ENCODE peak calls at places on chromosomes 3 and 15, in six cellular contexts. H, T, J, P, R and V are unnamed samples.

GRCh38 chr3:11080492-11080891 is 73.8 kb upstream of the HRH1 start:
- DNase-seq in H (no peak), T (no peak), J (no peak), P (no peak), R (no peak), V (no peak)

GRCh38 chr3:13546667-13547171 is 2.2 kb upstream of the FBLN2 start:
- DNase-seq in H (no peak), T (no peak), J (no peak), P (no peak), R (no peak), V (no peak)

GRCh38 chr3:75978686-75979085 is 193.3 kb upstream of the ZNF717 start:
- DNase-seq in H (no peak), T (peak), J (no peak), P (no peak), R (no peak), V (no peak)

GRCh38 chr3:35296533-35296932 is 342.8 kb upstream of the ARPP21 start:
- DNase-seq in H (no peak), T (no peak), J (no peak), P (no peak), R (no peak), V (peak)

GRCh38 chr15:92909131-92909781 is 9.1 kb downstream of the CHD2 start:
- DNase-seq in H (peak), T (no peak), J (no peak), P (no peak), R (no peak), V (no peak)

GRCh38 chr15:29131336-29132109 is 138.1 kb downstream of the NSMCE3 start:
- DNase-seq in H (no peak), T (no peak), J (no peak), P (no peak), R (no peak), V (no peak)

GRCh38 chr3:138034918-138035317 is 25.0 kb downstream of the CLDN18 start:
- DNase-seq in H (no peak), T (no peak), J (no peak), P (no peak), R (no peak), V (no peak)

GRCh38 chr15:32651229-32651837 is 9.8 kb downstream of the SCG5 start:
- DNase-seq in H (peak), T (peak), J (peak), P (no peak), R (peak), V (no peak)

GRCh38 chr3:171833775-171834460 is 9.2 kb upstream of the TMEM212 start:
- DNase-seq in H (peak), T (peak), J (no peak), P (no peak), R (no peak), V (no peak)

GRCh38 chr3:191314109-191314728 is 15.0 kb upstream of the CCDC50 start:
- DNase-seq in H (no peak), T (no peak), J (no peak), P (no peak), R (no peak), V (no peak)

GRCh38 chr3:188938999-188939398 is 232.8 kb upstream of the TPRG1 start:
- DNase-seq in H (no peak), T (no peak), J (no peak), P (no peak), R (no peak), V (no peak)

GRCh38 chr15:74400915-74401757 is 32.6 kb downstream of the SEMA7A start:
- DNase-seq in H (no peak), T (no peak), J (peak), P (no peak), R (peak), V (no peak)

GRCh38 chr15:82305621-82306048 is 43.0 kb downstream of the SAXO2 start:
- DNase-seq in H (no peak), T (no peak), J (no peak), P (no peak), R (no peak), V (no peak)

GRCh38 chr15:67185621-67186225 is 68.7 kb downstream of the AAGAB start:
- DNase-seq in H (no peak), T (no peak), J (no peak), P (peak), R (no peak), V (no peak)

GRCh38 chr15:67121725-67122600 is 56.6 kb downstream of the SMAD3 start:
- DNase-seq in H (no peak), T (no peak), J (no peak), P (no peak), R (no peak), V (no peak)

GRCh38 chr3:120289636-120290035 is 4.6 kb upstream of the GPR156 start:
- DNase-seq in H (no peak), T (no peak), J (no peak), P (no peak), R (no peak), V (no peak)

GRCh38 chr3:156681003-156681402 is 6.6 kb downstream of the TIPARP start:
- DNase-seq in H (peak), T (peak), J (no peak), P (no peak), R (no peak), V (no peak)

GRCh38 chr15:81023483-81024264 is 23.0 kb downstream of the TLNRD1 start:
- DNase-seq in H (no peak), T (peak), J (no peak), P (no peak), R (no peak), V (peak)

GRCh38 chr3:45907769-45908705 is 21.7 kb downstream of the CCR9 start:
- DNase-seq in H (no peak), T (no peak), J (peak), P (peak), R (no peak), V (no peak)

GRCh38 chr3:42216820-42217416 is 49.1 kb downstream of the CCK start:
- DNase-seq in H (no peak), T (no peak), J (peak), P (peak), R (no peak), V (no peak)

GRCh38 chr15:69456208-69457166 is 3.9 kb downstream of the RPLP1 start:
- DNase-seq in H (no peak), T (no peak), J (no peak), P (no peak), R (no peak), V (no peak)

GRCh38 chr15:52782514-52782913 is 7.6 kb downstream of the ONECUT1 start:
- DNase-seq in H (no peak), T (no peak), J (no peak), P (no peak), R (no peak), V (no peak)

GRCh38 chr3:52153389-52154096 is 680 bp downstream of the POC1A start:
- DNase-seq in H (peak), T (no peak), J (no peak), P (no peak), R (no peak), V (no peak)

GRCh38 chr3:175187586-175187985 is 328.5 kb downstream of the NAALADL2 start:
- DNase-seq in H (no peak), T (no peak), J (no peak), P (no peak), R (no peak), V (no peak)

GRCh38 chr15:73560501-73561117 is 72.6 kb downstream of the NPTN start:
- DNase-seq in H (peak), T (peak), J (no peak), P (peak), R (no peak), V (peak)

GRCh38 chr3:32243519-32243918 is 5.0 kb downstream of the CMTM8 start:
- DNase-seq in H (no peak), T (no peak), J (no peak), P (no peak), R (no peak), V (no peak)

GRCh38 chr3:8110966-8111798 is 390.4 kb upstream of the LMCD1 start:
- DNase-seq in H (peak), T (peak), J (peak), P (no peak), R (peak), V (no peak)

GRCh38 chr3:65787827-65788226 is 250.9 kb downstream of the MAGI1 start:
- DNase-seq in H (no peak), T (no peak), J (no peak), P (no peak), R (no peak), V (no peak)

GRCh38 chr3:95721938-95722337 is 1092.5 kb upstream of the EPHA6 start:
- DNase-seq in H (peak), T (no peak), J (no peak), P (peak), R (no peak), V (no peak)

GRCh38 chr15:80533934-80534333 is 129.8 kb downstream of the ARNT2 start:
- DNase-seq in H (no peak), T (no peak), J (no peak), P (no peak), R (no peak), V (no peak)

GRCh38 chr3:99548674-99549073 is 89.7 kb upstream of the COL8A1 start:
- DNase-seq in H (no peak), T (no peak), J (no peak), P (no peak), R (no peak), V (no peak)

GRCh38 chr3:20041197-20041780 is 1.0 kb downstream of the KAT2B start:
- DNase-seq in H (peak), T (no peak), J (peak), P (peak), R (peak), V (no peak)